ENCODE peak calls at places on chromosomes 13 and 19, in nine cellular contexts. M, C, S, Y, W, Z, Q, H and B are unnamed samples.
A peak's percentile ranks its signal among the peaks of the same experiment; 100 is the strongest.

GRCh38 chr13:44759723-44760360 is 183.7 kb upstream of the TSC22D1 start:
- DNase-seq in M (no peak), C (no peak), S (no peak), Y (peak; percentile 22), W (no peak), Z (no peak), Q (no peak), H (no peak), B (no peak)

GRCh38 chr13:27960362-27961226 is 8.5 kb downstream of the CDX2 start:
- DNase-seq in M (peak; percentile 85), C (no peak), S (no peak), Y (peak; percentile 83), W (peak; percentile 76), Z (no peak), Q (no peak), H (no peak), B (no peak)

GRCh38 chr19:15137777-15138176 is 30.6 kb downstream of the SYDE1 start:
- DNase-seq in M (no peak), C (no peak), S (no peak), Y (no peak), W (no peak), Z (no peak), Q (no peak), H (no peak), B (no peak)

GRCh38 chr13:35818577-35819165 is 312.5 kb downstream of the DCLK1 start:
- DNase-seq in M (no peak), C (peak; percentile 26), S (peak; percentile 17), Y (peak; percentile 18), W (no peak), Z (no peak), Q (no peak), H (peak; percentile 18), B (no peak)

GRCh38 chr13:68439821-68440220 is 1209.7 kb upstream of the PCDH9 start:
- DNase-seq in M (no peak), C (no peak), S (no peak), Y (peak; percentile 3), W (no peak), Z (no peak), Q (no peak), H (no peak), B (no peak)

GRCh38 chr13:38398810-38399493 is 49.3 kb downstream of the UFM1 start:
- DNase-seq in M (no peak), C (peak; percentile 3), S (no peak), Y (no peak), W (no peak), Z (no peak), Q (no peak), H (peak; percentile 90), B (no peak)

GRCh38 chr13:110261166-110262081 is 45.5 kb downstream of the COL4A1 start:
- DNase-seq in M (peak; percentile 61), C (no peak), S (no peak), Y (peak; percentile 33), W (no peak), Z (no peak), Q (no peak), H (no peak), B (no peak)

GRCh38 chr13:102198418-102199322 is 203.2 kb downstream of the FGF14 start:
- DNase-seq in M (no peak), C (no peak), S (no peak), Y (no peak), W (no peak), Z (no peak), Q (no peak), H (no peak), B (no peak)